ENCODE peak calls at places on chromosomes 2 and 18, in seven cellular contexts. F is B cell, W is midbrain, C is tibial nerve, R is NCI-H1417 treated with DMSO at 0.1 percent for 48 hours, O is A172, D is uterus. B is an unnamed sample.

GRCh38 chr18:58393295-58393694 is 235.6 kb downstream of the ALPK2 start:
- DNase-seq in C (no peak), F (no peak), R (no peak), W (no peak), D (no peak), O (no peak), B (no peak)

GRCh38 chr2:63780483-63781155 is 61.1 kb upstream of the UGP2 start:
- DNase-seq in O (no peak), F (no peak), R (no peak), D (no peak), C (no peak), W (no peak), B (no peak)

GRCh38 chr2:235087812-235088607 is 136.2 kb downstream of the SH3BP4 start:
- DNase-seq in W (no peak), D (peak), F (no peak), R (no peak), O (no peak), C (peak), B (no peak)

GRCh38 chr2:227404575-227404974 is 16.8 kb upstream of the SCYGR1 start:
- DNase-seq in F (peak), R (no peak), D (no peak), C (no peak), O (no peak), W (no peak), B (no peak)

GRCh38 chr2:189657867-189658266 is 3.4 kb upstream of the ASNSD1 start:
- DNase-seq in C (no peak), R (no peak), O (peak), D (no peak), W (no peak), F (peak), B (peak)

GRCh38 chr2:232854082-232854481 is 16.0 kb upstream of the SNORC start:
- DNase-seq in R (no peak), F (no peak), O (peak), D (no peak), W (no peak), C (no peak), B (no peak)

GRCh38 chr2:36322108-36322507 is 33.5 kb upstream of the CRIM1 start:
- DNase-seq in D (no peak), C (no peak), W (no peak), R (no peak), O (peak), F (no peak), B (no peak)

GRCh38 chr18:22585821-22586220 is 168.1 kb upstream of the CTAGE1 start:
- DNase-seq in F (no peak), W (no peak), R (no peak), O (no peak), C (no peak), D (no peak), B (no peak)

GRCh38 chr2:86224645-86225355 is 25.5 kb downstream of the MRPL35 start:
- DNase-seq in W (no peak), F (no peak), C (no peak), D (no peak), R (no peak), O (no peak), B (no peak)

GRCh38 chr2:9099341-9099751 is 95.9 kb upstream of the MBOAT2 start:
- DNase-seq in O (peak), D (no peak), F (no peak), R (no peak), C (no peak), W (no peak), B (peak)

GRCh38 chr18:3040881-3041280 is 27.9 kb upstream of the LPIN2 start:
- DNase-seq in C (no peak), W (no peak), R (no peak), D (no peak), O (no peak), F (no peak), B (no peak)

GRCh38 chr2:195562624-195563566 is 94.1 kb upstream of the SLC39A10 start:
- DNase-seq in W (no peak), R (no peak), D (no peak), O (no peak), C (no peak), F (no peak), B (no peak)

GRCh38 chr18:42578781-42579180 is 536.7 kb downstream of the RIT2 start:
- DNase-seq in O (peak), F (no peak), R (no peak), W (no peak), C (no peak), D (no peak), B (no peak)

GRCh38 chr2:222313816-222314215 is 15.0 kb upstream of the PAX3 start:
- DNase-seq in C (no peak), R (no peak), W (no peak), F (no peak), D (no peak), O (no peak), B (no peak)

GRCh38 chr18:9362869-9363268 is 28.3 kb downstream of the TWSG1 start:
- DNase-seq in O (peak), F (no peak), R (no peak), C (no peak), D (no peak), W (no peak), B (no peak)

GRCh38 chr2:206423147-206423546 is 20.2 kb upstream of the ADAM23 start:
- DNase-seq in W (no peak), R (no peak), C (no peak), D (no peak), O (peak), F (no peak), B (no peak)

GRCh38 chr2:206614825-206615224 is 27.5 kb upstream of the FAM237A start:
- DNase-seq in W (no peak), C (no peak), O (peak), D (no peak), F (no peak), R (no peak), B (no peak)

GRCh38 chr2:238334885-238335284 is 14.6 kb downstream of the TRAF3IP1 start:
- DNase-seq in D (no peak), F (no peak), C (no peak), W (no peak), O (no peak), R (no peak), B (no peak)

GRCh38 chr2:217283505-217283904 is 423.6 kb upstream of the TNP1 start:
- DNase-seq in C (no peak), D (no peak), O (no peak), F (no peak), R (no peak), W (no peak), B (no peak)

GRCh38 chr18:3722662-3723433 is 272.9 kb downstream of the TGIF1 start:
- DNase-seq in O (no peak), C (no peak), R (no peak), D (no peak), W (no peak), F (no peak), B (no peak)

GRCh38 chr18:76139844-76140243 is 355.2 kb downstream of the ZNF516 start:
- DNase-seq in F (no peak), D (no peak), C (no peak), R (no peak), O (no peak), W (no peak), B (no peak)

GRCh38 chr18:49725809-49726514 is 87.4 kb downstream of the ACAA2 start:
- DNase-seq in C (peak), F (no peak), R (no peak), W (no peak), D (peak), O (peak), B (no peak)

GRCh38 chr2:44786045-44786817 is 155.3 kb upstream of the SIX3 start:
- DNase-seq in F (no peak), O (no peak), R (no peak), C (no peak), W (no peak), D (no peak), B (no peak)

GRCh38 chr2:55026202-55026601 is 24.0 kb downstream of the RTN4 start:
- DNase-seq in O (no peak), D (no peak), R (no peak), C (no peak), F (no peak), W (no peak), B (no peak)

GRCh38 chr2:225573603-225574002 is 174.1 kb downstream of the NYAP2 start:
- DNase-seq in D (no peak), C (no peak), F (no peak), R (no peak), O (no peak), W (no peak), B (no peak)

GRCh38 chr2:57490746-57491145 is 555.9 kb upstream of the VRK2 start:
- DNase-seq in D (no peak), F (no peak), C (no peak), W (no peak), O (no peak), R (no peak), B (no peak)

GRCh38 chr2:100757621-100758394 is 62.1 kb upstream of the NPAS2 start:
- DNase-seq in F (no peak), C (peak), R (no peak), O (peak), D (no peak), W (no peak), B (no peak)

GRCh38 chr2:149188291-149188690 is 142.1 kb upstream of the LYPD6 start:
- DNase-seq in D (no peak), F (no peak), W (no peak), O (peak), C (no peak), R (no peak), B (no peak)

GRCh38 chr2:212359425-212360067 is 179.1 kb downstream of the ERBB4 start:
- DNase-seq in C (no peak), O (no peak), F (no peak), W (peak), D (no peak), R (no peak), B (no peak)

GRCh38 chr18:49018553-49018943 is 67.8 kb upstream of the SMAD7 start:
- DNase-seq in F (no peak), W (no peak), C (no peak), D (no peak), R (no peak), O (no peak), B (no peak)

GRCh38 chr2:229419158-229419557 is 148.1 kb upstream of the PID1 start:
- DNase-seq in D (no peak), R (no peak), C (no peak), W (no peak), O (no peak), F (no peak), B (no peak)

GRCh38 chr2:11422901-11423435 is 43.0 kb downstream of the E2F6 start:
- DNase-seq in C (no peak), F (no peak), R (no peak), D (no peak), O (no peak), W (no peak), B (no peak)

GRCh38 chr2:84495539-84496146 is 20.7 kb upstream of the DNAH6 start:
- DNase-seq in F (peak), W (peak), R (no peak), O (peak), C (peak), D (no peak), B (peak)

GRCh38 chr2:20188851-20189250 is 36.1 kb downstream of the SDC1 start:
- DNase-seq in O (no peak), W (no peak), F (no peak), C (no peak), D (no peak), R (no peak), B (no peak)

B was measured in GM06990.